ENCODE peak calls at places on chromosome 5, in ten cellular contexts. U, T, Z, L, D, H, M, X, N and W are unnamed samples.

GRCh38 chr5:169265888-169266287 is 35.1 kb downstream of the SLIT3 start:
- DNase-seq in U (no peak), T (peak), Z (no peak), L (peak), D (no peak), H (peak), M (no peak), X (no peak), N (peak), W (no peak)

GRCh38 chr5:16691731-16692130 is 74.9 kb upstream of the RETREG1 start:
- DNase-seq in U (no peak), T (no peak), Z (no peak), L (no peak), D (no peak), H (no peak), M (no peak), X (no peak), N (no peak), W (no peak)

GRCh38 chr5:96781734-96782064 is 26.0 kb downstream of the ERAP1 start:
- DNase-seq in U (no peak), T (no peak), Z (no peak), L (no peak), D (no peak), H (no peak), M (no peak), X (no peak), N (no peak), W (no peak)

GRCh38 chr5:71810023-71810422 is 90.9 kb downstream of the CARTPT start:
- DNase-seq in U (no peak), T (no peak), Z (no peak), L (no peak), D (no peak), H (no peak), M (no peak), X (no peak), N (no peak), W (no peak)

GRCh38 chr5:101143526-101143925 is 240.4 kb upstream of the ST8SIA4 start:
- DNase-seq in U (no peak), T (no peak), Z (no peak), L (peak), D (no peak), H (no peak), M (no peak), X (no peak), N (no peak), W (no peak)

GRCh38 chr5:115543931-115544370 is 624 bp downstream of the FEM1C start:
- DNase-seq in U (peak), T (peak), Z (no peak), L (peak), D (no peak), H (no peak), M (peak), X (peak), N (no peak), W (no peak)

GRCh38 chr5:10310073-10310779 is 2.5 kb upstream of the CMBL start:
- DNase-seq in U (peak), T (peak), Z (no peak), L (no peak), D (no peak), H (peak), M (no peak), X (peak), N (no peak), W (peak)

GRCh38 chr5:148972958-148973357 is 89.9 kb downstream of the SH3TC2 start:
- DNase-seq in U (no peak), T (peak), Z (peak), L (no peak), D (peak), H (no peak), M (no peak), X (no peak), N (no peak), W (no peak)

GRCh38 chr5:160477266-160477970 is 55.8 kb downstream of the PTTG1 start:
- DNase-seq in U (no peak), T (no peak), Z (no peak), L (peak), D (no peak), H (no peak), M (no peak), X (no peak), N (no peak), W (no peak)

GRCh38 chr5:157855404-157855994 is 3.4 kb downstream of the CLINT1 start:
- DNase-seq in U (peak), T (peak), Z (peak), L (peak), D (peak), H (peak), M (no peak), X (no peak), N (no peak), W (peak)

GRCh38 chr5:20678814-20679298 is 690.9 kb upstream of the CDH18 start:
- DNase-seq in U (peak), T (peak), Z (no peak), L (no peak), D (peak), H (no peak), M (no peak), X (no peak), N (peak), W (no peak)

GRCh38 chr5:137032929-137033328 is 466.2 kb downstream of the SPOCK1 start:
- DNase-seq in U (no peak), T (no peak), Z (no peak), L (no peak), D (no peak), H (no peak), M (no peak), X (no peak), N (no peak), W (no peak)

GRCh38 chr5:79225026-79225425 is 10.9 kb upstream of the JMY start:
- DNase-seq in U (no peak), T (no peak), Z (no peak), L (no peak), D (no peak), H (no peak), M (peak), X (no peak), N (no peak), W (no peak)

GRCh38 chr5:154446183-154447073 is 631 bp downstream of the SAP30L start:
- DNase-seq in U (peak), T (peak), Z (no peak), L (peak), D (no peak), H (peak), M (peak), X (no peak), N (no peak), W (no peak)